ENCODE peak calls at places on chromosomes 2 and 18, in six cellular contexts. R is neuronal stem cell, H is IMR-90, S is H1, K is H9, E is mesenchymal stem cell. X is an unnamed sample.

GRCh38 chr2:230134496-230135073 is 65.9 kb upstream of the SLC16A14 start:
- DNase-seq in R (no peak), H (peak; percentile 66), S (no peak), K (no peak), E (peak; percentile 70), X (peak; percentile 57)

GRCh38 chr2:33903237-33903636 is 304.1 kb upstream of the FAM98A start:
- DNase-seq in R (no peak), H (no peak), S (no peak), K (no peak), E (no peak), X (no peak)

GRCh38 chr2:112880081-112880531 is 30.9 kb upstream of the IL37 start:
- DNase-seq in R (no peak), H (peak; percentile 82), S (no peak), K (no peak), E (peak; percentile 77), X (no peak)

GRCh38 chr2:62293490-62294212 is 97.7 kb downstream of the B3GNT2 start:
- DNase-seq in R (peak; percentile 20), H (no peak), S (peak; percentile 47), K (peak; percentile 94), E (peak; percentile 37), X (peak; percentile 74)

GRCh38 chr2:3535794-3536681 is 16.7 kb upstream of the ADI1 start:
- DNase-seq in R (no peak), H (peak; percentile 94), S (no peak), K (no peak), E (peak; percentile 99), X (peak; percentile 39)

GRCh38 chr2:160492401-160493226 is 993 bp downstream of the RBMS1 start:
- DNase-seq in R (peak; percentile 87), H (peak; percentile 67), S (no peak), K (peak; percentile 90), E (peak; percentile 82), X (peak; percentile 82)

GRCh38 chr2:5946210-5947118 is 254.3 kb downstream of the SOX11 start:
- DNase-seq in R (peak; percentile 94), H (no peak), S (no peak), K (no peak), E (no peak), X (no peak)

GRCh38 chr2:229043681-229044080 is 227.4 kb downstream of the PID1 start:
- DNase-seq in R (no peak), H (no peak), S (no peak), K (no peak), E (no peak), X (no peak)

GRCh38 chr2:237535385-237536082 is 30.8 kb upstream of the PRLH start:
- DNase-seq in R (no peak), H (no peak), S (no peak), K (no peak), E (no peak), X (no peak)

GRCh38 chr2:195486987-195487644 is 169.9 kb upstream of the SLC39A10 start:
- DNase-seq in R (no peak), H (peak; percentile 81), S (no peak), K (no peak), E (peak; percentile 68), X (peak; percentile 63)

GRCh38 chr18:54247488-54248175 is 21.7 kb upstream of the POLI start:
- DNase-seq in R (no peak), H (no peak), S (no peak), K (no peak), E (peak; percentile 15), X (no peak)

GRCh38 chr2:62036761-62037250 is 131.3 kb downstream of the COMMD1 start:
- DNase-seq in R (no peak), H (no peak), S (no peak), K (no peak), E (no peak), X (no peak)

GRCh38 chr18:10455726-10456453 is 1.5 kb downstream of the APCDD1 start:
- DNase-seq in R (no peak), H (no peak), S (no peak), K (peak; percentile 42), E (no peak), X (no peak)

GRCh38 chr18:10457798-10458197 is 3.4 kb downstream of the APCDD1 start:
- DNase-seq in R (no peak), H (peak; percentile 24), S (no peak), K (no peak), E (no peak), X (no peak)

GRCh38 chr18:10453885-10454772 is at the start of gene APCDD1:
- DNase-seq in R (peak; percentile 67), H (no peak), S (no peak), K (peak; percentile 85), E (peak; percentile 53), X (peak; percentile 47)

GRCh38 chr18:10454800-10455550 is 540 bp downstream of the APCDD1 start:
- DNase-seq in R (peak; percentile 17), H (peak; percentile 20), S (no peak), K (peak; percentile 45), E (peak; percentile 55), X (peak; percentile 60)

DNA sequence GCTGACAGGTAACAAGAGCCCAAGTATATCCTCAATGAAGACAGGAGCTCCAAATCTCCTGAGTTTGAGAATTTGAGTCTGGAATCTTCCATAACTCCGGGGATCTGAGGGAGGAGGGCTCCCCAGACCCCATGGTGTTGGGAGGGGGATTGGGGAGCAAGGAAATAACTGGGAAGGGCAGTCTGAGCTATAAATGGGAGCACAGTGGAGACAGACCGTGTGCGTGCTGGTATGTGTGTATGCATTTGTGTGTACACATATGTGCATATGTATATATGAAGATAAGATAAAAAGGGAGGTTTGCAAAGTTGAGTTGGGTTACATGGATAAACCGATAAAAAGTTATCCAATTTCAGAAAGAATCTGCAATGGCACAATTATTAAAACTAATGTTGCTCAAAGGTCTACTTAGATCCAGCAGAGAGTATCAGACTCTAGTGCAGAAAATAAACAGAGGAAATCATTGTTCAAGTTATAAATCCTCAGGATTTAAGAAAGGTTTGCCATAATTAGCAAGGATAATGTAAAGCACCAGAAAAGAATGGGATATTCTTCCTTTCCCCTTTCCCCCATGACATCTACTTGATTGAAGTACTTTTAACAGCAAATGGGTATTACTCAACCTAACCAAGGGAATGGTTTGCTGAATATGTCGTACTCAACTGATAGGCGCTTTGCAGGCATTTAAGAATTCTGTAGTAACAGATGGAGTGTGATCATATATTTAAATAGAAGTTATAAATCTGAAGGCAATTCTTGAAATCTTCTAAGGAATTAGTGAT is 2.5 kb downstream of the APCDD1 start:
- DNase-seq in R (no peak), H (no peak), S (no peak), K (no peak), E (no peak), X (no peak)
- H3K4me2 ChIP-seq in R (no peak overlapping the region), H (no peak overlapping the region), S (no peak overlapping the region), K (no peak overlapping the region), E (no peak overlapping the region), X (no peak overlapping the region)

DNA sequence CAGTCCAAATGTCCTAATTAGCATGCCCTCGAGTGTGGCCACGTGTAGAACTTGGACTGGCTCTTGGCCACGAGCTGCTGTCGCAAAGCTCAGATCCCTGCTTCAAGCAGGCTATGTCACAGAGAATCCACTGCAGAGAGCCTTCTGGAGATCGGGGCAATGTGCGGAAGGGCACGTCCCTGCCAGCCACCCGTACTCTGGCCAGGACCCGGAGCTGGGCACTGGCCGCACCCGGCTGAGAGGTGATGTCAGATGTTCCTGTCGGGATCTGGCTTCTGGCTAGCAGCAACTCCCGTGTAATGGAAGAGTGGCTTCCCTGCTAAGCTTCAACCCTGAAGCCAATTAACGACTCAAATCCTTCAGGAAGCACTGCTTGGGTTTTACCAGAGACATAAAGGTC is 432.7 kb upstream of the ID2 start:
- DNase-seq in R (no peak), H (no peak), S (no peak), K (peak; percentile 15), E (no peak), X (no peak)
- H3K14ac ChIP-seq in R (no peak overlapping the region), H (no peak overlapping the region), S (no peak overlapping the region), K (no peak overlapping the region), E (no peak overlapping the region), X (no peak overlapping the region)

GRCh38 chr2:132670104-132670960 is at the start of gene LYPD1:
- DNase-seq in R (peak; percentile 20), H (no peak), S (no peak), K (peak; percentile 66), E (peak; percentile 22), X (no peak)

GRCh38 chr2:132669854-132670103 is 226 bp downstream of the LYPD1 start:
- DNase-seq in R (peak; percentile 44), H (no peak), S (no peak), K (no peak), E (peak; percentile 9), X (no peak)

GRCh38 chr2:132668189-132668833 is 1.7 kb downstream of the LYPD1 start:
- DNase-seq in R (no peak), H (no peak), S (no peak), K (peak; percentile 66), E (peak; percentile 7), X (no peak)

GRCh38 chr2:132667716-132668115 is 2.3 kb downstream of the LYPD1 start:
- DNase-seq in R (no peak), H (peak; percentile 44), S (no peak), K (no peak), E (no peak), X (no peak)

GRCh38 chr2:132668986-132669853 is 785 bp downstream of the LYPD1 start:
- DNase-seq in R (no peak), H (no peak), S (no peak), K (peak; percentile 54), E (peak; percentile 22), X (no peak)
- H3K4me2 ChIP-seq in R (peak overlapping the region; percentile 99), H (peak overlapping the region; percentile 91), S (peak overlapping the region; percentile 96), K (peak overlapping the region; percentile 87), E (peak overlapping the region; percentile 99), X (peak overlapping the region; percentile 59)

GRCh38 chr2:72027426-72028161 is 120.1 kb downstream of the CYP26B1 start:
- DNase-seq in R (no peak), H (no peak), S (no peak), K (peak; percentile 33), E (no peak), X (no peak)
- H3K14ac ChIP-seq in R (no peak overlapping the region), H (no peak overlapping the region), S (no peak overlapping the region), K (no peak overlapping the region), E (no peak overlapping the region), X (no peak overlapping the region)